ENCODE peak calls at places on chromosomes 4 and X, in five cellular contexts. P, Y, C, K and O are unnamed samples.

GRCh38 chr4:84041426-84041825 is 457.7 kb downstream of the NKX6-1 start:
- DNase-seq in C (no peak), P (no peak), K (no peak), Y (no peak), O (no peak)

GRCh38 chr4:115154826-115155225 is 41.4 kb upstream of the NDST4 start:
- DNase-seq in C (no peak), Y (no peak), P (no peak), K (no peak), O (no peak)

GRCh38 chr4:166312166-166312565 is 439.1 kb downstream of the TLL1 start:
- DNase-seq in P (no peak), C (no peak), Y (no peak), K (peak; percentile 71), O (no peak)

GRCh38 chrX:154731203-154731602 is 19.7 kb downstream of the GAB3 start:
- DNase-seq in C (peak; percentile 34), Y (no peak), P (no peak), K (no peak), O (peak; percentile 69)

GRCh38 chr4:159191989-159192388 is 89.1 kb downstream of the RAPGEF2 start:
- DNase-seq in Y (no peak), P (peak; percentile 40), C (no peak), K (peak; percentile 88), O (no peak)

GRCh38 chrX:74925210-74926088 is at the start of gene NEXMIF:
- DNase-seq in P (no peak), K (peak; percentile 11), Y (no peak), C (no peak), O (no peak)

GRCh38 chr4:39636786-39637185 is 1.9 kb downstream of the SMIM14 start:
- DNase-seq in Y (no peak), P (no peak), K (peak; percentile 20), C (no peak), O (no peak)

GRCh38 chr4:6291784-6292297 is 22.2 kb downstream of the WFS1 start:
- DNase-seq in K (no peak), C (no peak), Y (no peak), P (no peak), O (no peak)

GRCh38 chr4:44544158-44544557 is 95.5 kb upstream of the KCTD8 start:
- DNase-seq in Y (no peak), C (no peak), K (peak; percentile 1), P (no peak), O (no peak)

GRCh38 chr4:83490876-83491450 is 6.1 kb upstream of the ABRAXAS1 start:
- DNase-seq in C (no peak), K (peak; percentile 24), Y (no peak), P (peak; percentile 19), O (peak; percentile 35)

GRCh38 chrX:110509778-110510510 is 151.3 kb downstream of the RTL9 start:
- DNase-seq in Y (no peak), P (no peak), K (peak; percentile 38), C (no peak), O (no peak)

GRCh38 chr4:87961993-87962791 is 13.3 kb upstream of the SPP1 start:
- DNase-seq in P (no peak), K (peak; percentile 75), Y (no peak), C (no peak), O (no peak)

GRCh38 chrX:148310402-148311200 is 189.8 kb upstream of the AFF2 start:
- DNase-seq in Y (no peak), P (no peak), K (no peak), C (peak; percentile 24), O (peak; percentile 84)

GRCh38 chr4:24800273-24800880 is 5.0 kb downstream of the SOD3 start:
- DNase-seq in K (no peak), C (no peak), Y (no peak), P (no peak), O (no peak)

GRCh38 chrX:23788946-23789345 is 6.0 kb downstream of the SAT1 start:
- DNase-seq in K (no peak), P (no peak), C (no peak), Y (no peak), O (no peak)